ENCODE peak calls at places on chromosomes 13 and 19, in four cellular contexts. T is esophagus squamous epithelium; V is CD4-positive, alpha-beta memory T cell; J is left ventricle myocardium inferior. H is an unnamed sample. For H3K27me3 and H3K36me3, the result is how much of the 10 kb centered on the place peaks cover.

GRCh38 chr13:24493356-24493755 is 19.2 kb downstream of the PARP4 start:
- DNase-seq in V (no peak), T (no peak), J (no peak), H (no peak)

GRCh38 chr13:33348366-33348765 is 62.8 kb upstream of the STARD13 start:
- DNase-seq in T (no peak), V (no peak), J (no peak), H (no peak)

GRCh38 chr13:45121421-45121820 is 1.1 kb downstream of the GTF2F2 start:
- DNase-seq in T (no peak), V (no peak), J (no peak), H (no peak)

GRCh38 chr13:28493740-28494536 is 990 bp downstream of the FLT1 start:
- DNase-seq in V (no peak), J (no peak), T (no peak), H (peak)

GRCh38 chr19:40663712-40664692 is 26.4 kb downstream of the NUMBL start:
- DNase-seq in J (peak), T (no peak), V (no peak), H (no peak)

GRCh38 chr13:62250501-62251175 is 835.0 kb upstream of the PCDH20 start:
- DNase-seq in V (no peak), J (no peak), T (no peak), H (no peak)

GRCh38 chr13:27504541-27504940 is 54.2 kb upstream of the MTIF3 start:
- DNase-seq in V (no peak), T (no peak), J (no peak), H (no peak)

GRCh38 chr13:87087741-87088140 is 583.4 kb upstream of the SLITRK5 start:
- DNase-seq in V (no peak), J (no peak), T (no peak), H (no peak)

GRCh38 chr19:5268801-5269200 is 71.8 kb downstream of the PTPRS start:
- DNase-seq in T (no peak), J (no peak), V (no peak), H (peak)

GRCh38 chr19:21483589-21484170 is 21.7 kb upstream of the ZNF429 start:
- DNase-seq in V (peak), J (peak), T (no peak), H (peak)

GRCh38 chr19:7109678-7110289 is 40.3 kb downstream of the ZNF557 start:
- DNase-seq in V (no peak), T (no peak), J (no peak), H (peak)

GRCh38 chr19:55426042-55426441 is 17.1 kb downstream of the SHISA7 start:
- DNase-seq in J (no peak), T (no peak), V (no peak), H (no peak)

GRCh38 chr13:36673352-36673751 is 468 bp upstream of the SERTM1 start:
- DNase-seq in V (no peak), J (no peak), T (no peak), H (peak)

GRCh38 chr13:58059624-58060023 is 428.1 kb downstream of the PCDH17 start:
- DNase-seq in V (no peak), J (no peak), T (no peak), H (no peak)

GRCh38 chr13:48334534-48335127 is 31.1 kb downstream of the RB1 start:
- DNase-seq in V (peak), J (no peak), T (no peak), H (no peak)

GRCh38 chr19:54521022-54521859 is 18.6 kb downstream of the LAIR2 start:
- DNase-seq in J (no peak), V (no peak), T (no peak), H (no peak)

GRCh38 chr19:1889907-1890306 is 4.6 kb upstream of the ABHD17A start:
- DNase-seq in J (no peak), V (no peak), T (no peak), H (no peak)

GRCh38 chr19:1715540-1715939 is 37.8 kb upstream of the ONECUT3 start:
- DNase-seq in T (no peak), J (no peak), V (no peak), H (peak)

GRCh38 chr19:42074513-42075363 is 1.2 kb upstream of the ZNF574 start:
- DNase-seq in V (no peak), T (no peak), J (no peak), H (peak)

GRCh38 chr19:35899547-35900214 is 659 bp downstream of the NFKBID start:
- DNase-seq in J (peak), V (peak), T (peak), H (peak)

GRCh38 chr13:45807520-45808099 is 43.9 kb downstream of the SIAH3 start:
- DNase-seq in V (peak), J (no peak), T (no peak), H (peak)

GRCh38 chr19:19655641-19656343 is 7.7 kb downstream of the ATP13A1 start:
- DNase-seq in J (no peak), T (no peak), V (no peak), H (peak)

GRCh38 chr13:55613429-55614187 is 1527.1 kb upstream of the PRR20A start:
- DNase-seq in J (no peak), T (no peak), V (no peak), H (no peak)

GRCh38 chr13:51785592-51786424 is 18.2 kb downstream of the DHRS12 start:
- DNase-seq in T (no peak), V (no peak), J (peak), H (no peak)

GRCh38 chr19:51721905-51722304 is 1.9 kb downstream of the HAS1 start:
- DNase-seq in J (no peak), T (no peak), V (no peak), H (no peak)
- H3K27me3 ChIP-seq in J (half or more), T (half or more), V (under half), H (under half)

GRCh38 chr13:106491463-106491862 is 44.0 kb downstream of the EFNB2 start:
- DNase-seq in T (no peak), V (no peak), J (no peak), H (no peak)

GRCh38 chr13:106493569-106493968 is 41.9 kb downstream of the EFNB2 start:
- DNase-seq in T (no peak), V (no peak), J (no peak), H (no peak)

GRCh38 chr13:106492576-106493323 is 42.7 kb downstream of the EFNB2 start:
- DNase-seq in J (no peak), T (no peak), V (no peak), H (no peak)

GRCh38 chr13:106490887-106491321 is 44.6 kb downstream of the EFNB2 start:
- DNase-seq in J (no peak), V (peak), T (no peak), H (no peak)

DNA sequence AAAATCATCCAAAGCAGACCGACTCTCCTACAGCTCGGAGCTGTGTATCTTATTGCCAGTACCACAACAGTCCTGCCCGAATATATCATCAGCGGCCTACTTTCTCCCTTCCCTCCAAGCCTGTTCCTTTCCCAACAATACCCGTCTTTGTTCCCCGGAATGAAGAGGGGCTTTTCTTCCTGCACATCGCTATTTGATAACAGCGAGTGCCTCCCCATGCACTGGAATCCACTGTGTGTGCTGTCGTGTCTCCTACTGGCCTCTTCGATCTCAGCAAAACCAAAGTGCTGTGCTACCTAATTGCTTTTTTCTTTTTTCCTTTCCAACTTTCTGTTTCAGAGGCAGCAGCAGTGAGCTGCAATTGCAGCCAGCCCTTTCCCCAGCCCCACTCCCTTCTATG is 43.5 kb downstream of the EFNB2 start:
- DNase-seq in J (no peak), V (no peak), T (no peak), H (no peak)
- H3K4me3 ChIP-seq in J (peak), V (no peak), T (no peak), H (no peak)

GRCh38 chr19:15247107-15248014 is 15.1 kb upstream of the EPHX3 start:
- DNase-seq in V (no peak), T (no peak), J (no peak), H (no peak)

GRCh38 chr19:15244808-15245207 is 12.6 kb upstream of the EPHX3 start:
- DNase-seq in T (no peak), V (no peak), J (no peak), H (no peak)

GRCh38 chr19:15245370-15246197 is 13.3 kb upstream of the EPHX3 start:
- DNase-seq in T (no peak), J (no peak), V (no peak), H (no peak)

GRCh38 chr19:15244106-15244803 is 12.0 kb upstream of the EPHX3 start:
- DNase-seq in V (no peak), T (no peak), J (no peak), H (peak)

GRCh38 chr19:15246198-15246481 is 13.9 kb upstream of the EPHX3 start:
- DNase-seq in T (no peak), V (no peak), J (no peak), H (no peak)
- H3K36me3 ChIP-seq in T (under half), V (half or more), J (under half), H (under half)

DNA sequence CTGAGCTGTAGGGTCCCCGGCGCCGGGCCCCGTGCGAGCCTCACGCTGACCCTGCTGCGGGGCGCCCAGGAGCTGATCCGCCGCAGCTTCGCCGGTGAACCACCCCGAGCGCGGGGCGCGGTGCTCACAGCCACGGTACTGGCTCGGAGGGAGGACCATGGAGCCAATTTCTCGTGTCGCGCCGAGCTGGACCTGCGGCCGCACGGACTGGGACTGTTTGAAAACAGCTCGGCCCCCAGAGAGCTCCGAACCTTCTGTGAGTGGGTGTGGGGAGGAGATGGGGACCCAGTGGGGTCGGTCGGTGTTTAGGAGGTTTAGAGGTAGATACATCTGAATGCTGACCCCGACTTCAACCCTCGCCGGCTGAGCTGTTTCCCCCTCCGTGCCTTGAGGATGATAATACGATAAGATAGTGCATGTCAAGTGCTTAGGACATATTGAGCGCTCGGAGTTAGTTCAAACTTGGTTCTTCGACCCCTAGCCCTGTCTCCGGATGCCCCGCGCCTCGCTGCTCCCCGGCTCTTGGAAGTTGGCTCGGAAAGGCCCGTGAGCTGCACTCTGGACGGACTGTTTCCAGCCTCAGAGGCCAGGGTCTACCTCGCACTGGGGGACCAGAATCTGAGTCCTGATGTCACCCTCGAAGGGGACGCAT is 1.9 kb downstream of the ICAM5 start:
- DNase-seq in J (no peak), T (no peak), V (no peak), H (no peak)
- H3K27me3 ChIP-seq in J (half or more), T (half or more), V (half or more), H (half or more)

DNA sequence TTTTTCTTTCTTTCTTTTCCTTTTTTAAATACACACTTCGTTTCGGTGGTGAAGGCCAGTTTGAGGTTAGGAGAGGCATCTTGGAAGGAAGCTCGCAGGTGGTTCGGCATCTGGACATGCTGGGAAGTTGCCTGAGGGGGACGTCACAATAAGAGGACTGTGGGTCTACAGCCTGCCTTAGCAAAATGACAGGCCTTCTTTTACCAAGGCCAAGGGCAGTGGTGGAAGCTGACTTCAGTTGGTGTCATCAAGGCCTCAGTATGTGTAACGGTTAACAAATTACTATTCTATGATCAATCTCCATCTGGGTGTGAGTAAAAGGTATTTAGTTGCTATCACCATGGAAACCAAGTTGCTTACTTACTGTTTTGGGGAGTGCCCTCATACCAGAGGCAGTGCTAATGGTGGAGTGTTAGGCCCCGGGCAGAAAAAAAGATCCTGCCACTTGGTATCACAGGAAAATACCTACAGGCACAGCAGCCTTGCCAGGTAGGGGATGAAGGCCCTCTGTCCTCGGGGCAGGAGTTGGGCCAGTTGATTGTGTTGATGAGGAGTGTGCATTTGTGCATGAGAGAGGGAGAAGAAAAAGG is 10.3 kb downstream of the ACTN4 start:
- DNase-seq in V (no peak), T (no peak), J (no peak), H (no peak)
- H3K4me3 ChIP-seq in V (no peak), T (no peak), J (peak), H (no peak)

DNA sequence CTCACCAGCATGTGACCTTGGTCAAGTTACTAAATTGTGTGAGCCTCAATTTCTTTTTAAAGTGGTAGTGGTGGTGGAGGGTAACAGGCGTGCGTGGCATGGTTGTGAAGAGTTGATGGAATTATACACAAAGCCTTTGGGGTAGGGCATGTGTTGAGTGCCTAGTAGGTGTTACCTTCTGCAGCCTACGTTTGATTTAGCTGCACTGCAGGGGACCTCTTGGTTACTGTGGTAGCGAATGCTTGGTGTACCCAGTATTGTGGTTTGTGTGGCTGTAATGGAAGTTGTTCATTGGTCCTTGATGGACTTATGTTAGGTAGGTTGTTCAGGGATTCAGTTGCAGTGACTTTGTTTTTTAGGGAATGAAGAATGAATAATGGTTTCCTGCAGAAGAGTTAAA is 24.6 kb downstream of the PRAM1 start:
- DNase-seq in J (no peak), V (no peak), T (no peak), H (no peak)
- H3K36me3 ChIP-seq in J (half or more), V (half or more), T (under half), H (half or more)

DNA sequence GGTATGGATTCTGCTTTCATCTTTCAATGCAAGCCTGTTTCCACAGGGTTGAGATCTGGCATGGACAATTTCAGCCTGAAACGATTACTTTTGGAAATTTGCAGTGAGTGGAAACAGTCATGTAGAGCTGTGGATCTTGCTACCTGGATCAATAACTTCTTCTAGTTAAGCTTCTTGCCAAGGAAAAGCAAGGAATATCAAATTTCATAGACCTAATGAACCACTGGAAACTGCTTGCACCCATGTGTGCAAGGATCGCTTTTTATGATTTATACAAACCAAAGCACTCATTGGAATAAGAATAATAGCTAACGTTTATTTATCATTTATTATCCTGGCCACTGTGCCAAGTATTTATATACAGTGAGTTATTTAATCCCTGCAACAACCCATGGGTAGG is 392.8 kb downstream of the KCNRG start:
- DNase-seq in J (no peak), V (no peak), T (no peak), H (no peak)
- H3K27me3 ChIP-seq in J (under half), V (under half), T (under half), H (under half)

DNA sequence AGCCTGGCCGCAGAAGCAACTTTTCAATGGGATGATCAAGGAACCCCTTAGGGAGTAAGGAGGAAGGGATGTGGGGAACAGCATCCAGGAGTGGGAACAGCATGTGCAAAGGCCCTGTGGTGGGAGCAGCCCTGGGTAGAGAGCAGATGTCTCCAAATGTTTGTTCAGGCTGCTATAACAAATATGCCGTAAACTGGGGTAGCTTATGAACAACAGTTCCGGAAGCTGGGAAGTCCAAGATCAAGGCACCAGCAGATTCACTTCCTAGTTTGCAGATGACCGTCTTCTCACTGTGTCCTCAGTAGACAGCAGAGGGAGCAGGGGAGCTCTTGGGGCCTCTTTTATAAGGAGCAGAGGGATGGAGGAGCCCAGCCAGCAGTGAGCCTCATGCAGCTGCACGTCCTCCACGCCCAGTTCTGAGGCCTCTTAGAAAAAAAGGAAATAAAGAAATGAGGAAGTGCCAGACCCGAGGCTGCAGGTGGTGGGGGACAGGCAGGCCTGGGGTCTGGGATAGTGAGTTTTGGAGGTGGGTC is 4.2 kb upstream of the LRRC25 start:
- DNase-seq in J (peak), V (no peak), T (no peak), H (peak)
- H3K4me3 ChIP-seq in J (no peak), V (no peak), T (no peak), H (no peak)